ENCODE peak calls at places on chromosomes 6 and 20, in seven cellular contexts. One of them, this sample, is unnamed.

GRCh38 chr20:24915892-24916291 is 33.2 kb upstream of the CST7 start:
- DNase-seq in LHCN-M2: no peak
- DNase-seq in stimulated activated CD4-positive, alpha-beta T cell treated with anti-CD3 and anti-CD28 coated beads, Interleukin-15, amount 100 ng/mL, for 1 hour: no peak
- DNase-seq in aorta: no peak
- DNase-seq in hepatocyte: no peak
- DNase-seq in T-helper 2 cell: no peak
- DNase-seq in heart left ventricle: no peak
- DNase-seq in this sample: no peak

GRCh38 chr20:52552181-52552872 is 360.7 kb upstream of the ZFP64 start:
- DNase-seq in aorta: no peak
- DNase-seq in stimulated activated CD4-positive, alpha-beta T cell treated with anti-CD3 and anti-CD28 coated beads, Interleukin-15, amount 100 ng/mL, for 1 hour: no peak
- DNase-seq in heart left ventricle: no peak
- DNase-seq in T-helper 2 cell: no peak
- DNase-seq in LHCN-M2: peak
- DNase-seq in hepatocyte: no peak
- DNase-seq in this sample: no peak

GRCh38 chr6:2791124-2792050 is 26.2 kb downstream of the WRNIP1 start:
- DNase-seq in LHCN-M2: peak
- DNase-seq in hepatocyte: peak
- DNase-seq in heart left ventricle: peak
- DNase-seq in aorta: peak
- DNase-seq in stimulated activated CD4-positive, alpha-beta T cell treated with anti-CD3 and anti-CD28 coated beads, Interleukin-15, amount 100 ng/mL, for 1 hour: no peak
- DNase-seq in T-helper 2 cell: no peak
- DNase-seq in this sample: peak

GRCh38 chr6:98980814-98981213 is 33.1 kb upstream of the FBXL4 start:
- DNase-seq in LHCN-M2: no peak
- DNase-seq in hepatocyte: no peak
- DNase-seq in heart left ventricle: no peak
- DNase-seq in aorta: no peak
- DNase-seq in T-helper 2 cell: no peak
- DNase-seq in stimulated activated CD4-positive, alpha-beta T cell treated with anti-CD3 and anti-CD28 coated beads, Interleukin-15, amount 100 ng/mL, for 1 hour: no peak
- DNase-seq in this sample: no peak

GRCh38 chr20:10713161-10713560 is 39.4 kb upstream of the JAG1 start:
- DNase-seq in stimulated activated CD4-positive, alpha-beta T cell treated with anti-CD3 and anti-CD28 coated beads, Interleukin-15, amount 100 ng/mL, for 1 hour: no peak
- DNase-seq in LHCN-M2: no peak
- DNase-seq in aorta: no peak
- DNase-seq in heart left ventricle: no peak
- DNase-seq in T-helper 2 cell: no peak
- DNase-seq in hepatocyte: no peak
- DNase-seq in this sample: no peak

GRCh38 chr6:17928514-17929430 is 58.7 kb downstream of the KIF13A start:
- DNase-seq in LHCN-M2: peak
- DNase-seq in heart left ventricle: no peak
- DNase-seq in hepatocyte: no peak
- DNase-seq in T-helper 2 cell: no peak
- DNase-seq in stimulated activated CD4-positive, alpha-beta T cell treated with anti-CD3 and anti-CD28 coated beads, Interleukin-15, amount 100 ng/mL, for 1 hour: no peak
- DNase-seq in aorta: no peak
- DNase-seq in this sample: no peak

GRCh38 chr20:44736170-44737021 is 9.3 kb upstream of the KCNK15 start:
- DNase-seq in heart left ventricle: peak
- DNase-seq in hepatocyte: peak
- DNase-seq in T-helper 2 cell: no peak
- DNase-seq in stimulated activated CD4-positive, alpha-beta T cell treated with anti-CD3 and anti-CD28 coated beads, Interleukin-15, amount 100 ng/mL, for 1 hour: no peak
- DNase-seq in aorta: no peak
- DNase-seq in LHCN-M2: peak
- DNase-seq in this sample: no peak

GRCh38 chr6:168061269-168062210 is 17.5 kb downstream of the FRMD1 start:
- DNase-seq in heart left ventricle: no peak
- DNase-seq in hepatocyte: no peak
- DNase-seq in LHCN-M2: no peak
- DNase-seq in T-helper 2 cell: no peak
- DNase-seq in stimulated activated CD4-positive, alpha-beta T cell treated with anti-CD3 and anti-CD28 coated beads, Interleukin-15, amount 100 ng/mL, for 1 hour: no peak
- DNase-seq in aorta: no peak
- DNase-seq in this sample: no peak

GRCh38 chr6:128807577-128807976 is 75.4 kb upstream of the LAMA2 start:
- DNase-seq in LHCN-M2: peak
- DNase-seq in aorta: no peak
- DNase-seq in T-helper 2 cell: no peak
- DNase-seq in hepatocyte: peak
- DNase-seq in heart left ventricle: no peak
- DNase-seq in stimulated activated CD4-positive, alpha-beta T cell treated with anti-CD3 and anti-CD28 coated beads, Interleukin-15, amount 100 ng/mL, for 1 hour: no peak
- DNase-seq in this sample: no peak

GRCh38 chr6:90403489-90404381 is 107.1 kb upstream of the BACH2 start:
- DNase-seq in T-helper 2 cell: no peak
- DNase-seq in stimulated activated CD4-positive, alpha-beta T cell treated with anti-CD3 and anti-CD28 coated beads, Interleukin-15, amount 100 ng/mL, for 1 hour: no peak
- DNase-seq in hepatocyte: peak
- DNase-seq in aorta: no peak
- DNase-seq in LHCN-M2: peak
- DNase-seq in heart left ventricle: peak
- DNase-seq in this sample: no peak

GRCh38 chr6:111862314-111862713 is 10.9 kb downstream of the FYN start:
- DNase-seq in LHCN-M2: no peak
- DNase-seq in hepatocyte: no peak
- DNase-seq in aorta: no peak
- DNase-seq in T-helper 2 cell: no peak
- DNase-seq in stimulated activated CD4-positive, alpha-beta T cell treated with anti-CD3 and anti-CD28 coated beads, Interleukin-15, amount 100 ng/mL, for 1 hour: no peak
- DNase-seq in heart left ventricle: no peak
- DNase-seq in this sample: no peak

GRCh38 chr20:26243731-26244130 is 547.1 kb upstream of the ZNF337 start:
- DNase-seq in stimulated activated CD4-positive, alpha-beta T cell treated with anti-CD3 and anti-CD28 coated beads, Interleukin-15, amount 100 ng/mL, for 1 hour: no peak
- DNase-seq in hepatocyte: no peak
- DNase-seq in LHCN-M2: no peak
- DNase-seq in aorta: no peak
- DNase-seq in heart left ventricle: no peak
- DNase-seq in T-helper 2 cell: no peak
- DNase-seq in this sample: no peak

GRCh38 chr20:44083220-44083933 is 103.6 kb downstream of the JPH2 start:
- DNase-seq in aorta: no peak
- DNase-seq in LHCN-M2: peak
- DNase-seq in T-helper 2 cell: no peak
- DNase-seq in hepatocyte: peak
- DNase-seq in heart left ventricle: peak
- DNase-seq in stimulated activated CD4-positive, alpha-beta T cell treated with anti-CD3 and anti-CD28 coated beads, Interleukin-15, amount 100 ng/mL, for 1 hour: no peak
- DNase-seq in this sample: peak

GRCh38 chr6:45921703-45922270 is 93.9 kb downstream of the CLIC5 start:
- DNase-seq in LHCN-M2: no peak
- DNase-seq in heart left ventricle: peak
- DNase-seq in T-helper 2 cell: no peak
- DNase-seq in stimulated activated CD4-positive, alpha-beta T cell treated with anti-CD3 and anti-CD28 coated beads, Interleukin-15, amount 100 ng/mL, for 1 hour: no peak
- DNase-seq in hepatocyte: no peak
- DNase-seq in aorta: no peak
- DNase-seq in this sample: no peak

GRCh38 chr20:7195704-7196103 is 428.2 kb downstream of the BMP2 start:
- DNase-seq in LHCN-M2: no peak
- DNase-seq in heart left ventricle: peak
- DNase-seq in hepatocyte: no peak
- DNase-seq in T-helper 2 cell: no peak
- DNase-seq in stimulated activated CD4-positive, alpha-beta T cell treated with anti-CD3 and anti-CD28 coated beads, Interleukin-15, amount 100 ng/mL, for 1 hour: no peak
- DNase-seq in aorta: no peak
- DNase-seq in this sample: no peak

GRCh38 chr20:59733326-59733725 is 129.0 kb downstream of the PHACTR3 start:
- DNase-seq in stimulated activated CD4-positive, alpha-beta T cell treated with anti-CD3 and anti-CD28 coated beads, Interleukin-15, amount 100 ng/mL, for 1 hour: no peak
- DNase-seq in heart left ventricle: no peak
- DNase-seq in T-helper 2 cell: no peak
- DNase-seq in LHCN-M2: no peak
- DNase-seq in hepatocyte: no peak
- DNase-seq in aorta: no peak
- DNase-seq in this sample: no peak

GRCh38 chr6:108622601-108623335 is 62.1 kb downstream of the FOXO3 start:
- DNase-seq in heart left ventricle: peak
- DNase-seq in aorta: peak
- DNase-seq in T-helper 2 cell: no peak
- DNase-seq in stimulated activated CD4-positive, alpha-beta T cell treated with anti-CD3 and anti-CD28 coated beads, Interleukin-15, amount 100 ng/mL, for 1 hour: no peak
- DNase-seq in hepatocyte: peak
- DNase-seq in LHCN-M2: peak
- DNase-seq in this sample: peak

GRCh38 chr6:126786262-126786661 is 332.2 kb upstream of the RSPO3 start:
- DNase-seq in stimulated activated CD4-positive, alpha-beta T cell treated with anti-CD3 and anti-CD28 coated beads, Interleukin-15, amount 100 ng/mL, for 1 hour: no peak
- DNase-seq in hepatocyte: no peak
- DNase-seq in heart left ventricle: no peak
- DNase-seq in T-helper 2 cell: no peak
- DNase-seq in aorta: no peak
- DNase-seq in LHCN-M2: no peak
- DNase-seq in this sample: no peak

GRCh38 chr20:57124800-57125399 is 141.5 kb downstream of the BMP7 start:
- DNase-seq in aorta: no peak
- DNase-seq in heart left ventricle: no peak
- DNase-seq in T-helper 2 cell: no peak
- DNase-seq in stimulated activated CD4-positive, alpha-beta T cell treated with anti-CD3 and anti-CD28 coated beads, Interleukin-15, amount 100 ng/mL, for 1 hour: no peak
- DNase-seq in LHCN-M2: no peak
- DNase-seq in hepatocyte: peak
- DNase-seq in this sample: no peak

GRCh38 chr6:160015778-160016684 is 47.1 kb downstream of the IGF2R start:
- DNase-seq in stimulated activated CD4-positive, alpha-beta T cell treated with anti-CD3 and anti-CD28 coated beads, Interleukin-15, amount 100 ng/mL, for 1 hour: no peak
- DNase-seq in T-helper 2 cell: no peak
- DNase-seq in aorta: no peak
- DNase-seq in hepatocyte: no peak
- DNase-seq in LHCN-M2: no peak
- DNase-seq in heart left ventricle: no peak
- DNase-seq in this sample: no peak

GRCh38 chr20:61832181-61832580 is 233.5 kb downstream of the TAF4 start:
- DNase-seq in aorta: no peak
- DNase-seq in hepatocyte: no peak
- DNase-seq in stimulated activated CD4-positive, alpha-beta T cell treated with anti-CD3 and anti-CD28 coated beads, Interleukin-15, amount 100 ng/mL, for 1 hour: no peak
- DNase-seq in LHCN-M2: no peak
- DNase-seq in heart left ventricle: no peak
- DNase-seq in T-helper 2 cell: no peak
- DNase-seq in this sample: no peak

GRCh38 chr6:26340066-26340465 is 24.9 kb upstream of the BTN3A2 start:
- DNase-seq in T-helper 2 cell: no peak
- DNase-seq in hepatocyte: no peak
- DNase-seq in stimulated activated CD4-positive, alpha-beta T cell treated with anti-CD3 and anti-CD28 coated beads, Interleukin-15, amount 100 ng/mL, for 1 hour: no peak
- DNase-seq in LHCN-M2: no peak
- DNase-seq in aorta: no peak
- DNase-seq in heart left ventricle: no peak
- DNase-seq in this sample: no peak

GRCh38 chr20:47825011-47825762 is 39.9 kb upstream of the SULF2 start:
- DNase-seq in stimulated activated CD4-positive, alpha-beta T cell treated with anti-CD3 and anti-CD28 coated beads, Interleukin-15, amount 100 ng/mL, for 1 hour: no peak
- DNase-seq in hepatocyte: no peak
- DNase-seq in aorta: no peak
- DNase-seq in T-helper 2 cell: no peak
- DNase-seq in LHCN-M2: no peak
- DNase-seq in heart left ventricle: no peak
- DNase-seq in this sample: no peak

GRCh38 chr6:71333050-71333449 is 44.4 kb downstream of the OGFRL1 start:
- DNase-seq in T-helper 2 cell: no peak
- DNase-seq in hepatocyte: no peak
- DNase-seq in heart left ventricle: no peak
- DNase-seq in LHCN-M2: no peak
- DNase-seq in aorta: no peak
- DNase-seq in stimulated activated CD4-positive, alpha-beta T cell treated with anti-CD3 and anti-CD28 coated beads, Interleukin-15, amount 100 ng/mL, for 1 hour: no peak
- DNase-seq in this sample: no peak

GRCh38 chr6:71879016-71879415 is 7.3 kb upstream of the RIMS1 start:
- DNase-seq in aorta: no peak
- DNase-seq in hepatocyte: no peak
- DNase-seq in stimulated activated CD4-positive, alpha-beta T cell treated with anti-CD3 and anti-CD28 coated beads, Interleukin-15, amount 100 ng/mL, for 1 hour: no peak
- DNase-seq in T-helper 2 cell: no peak
- DNase-seq in heart left ventricle: no peak
- DNase-seq in LHCN-M2: peak
- DNase-seq in this sample: no peak

GRCh38 chr6:10521104-10521808 is at the start of gene GCNT2:
- DNase-seq in hepatocyte: peak
- DNase-seq in stimulated activated CD4-positive, alpha-beta T cell treated with anti-CD3 and anti-CD28 coated beads, Interleukin-15, amount 100 ng/mL, for 1 hour: no peak
- DNase-seq in aorta: no peak
- DNase-seq in LHCN-M2: peak
- DNase-seq in T-helper 2 cell: no peak
- DNase-seq in heart left ventricle: no peak
- DNase-seq in this sample: peak

GRCh38 chr6:122730334-122730733 is 49.2 kb upstream of the FABP7 start:
- DNase-seq in T-helper 2 cell: no peak
- DNase-seq in heart left ventricle: no peak
- DNase-seq in stimulated activated CD4-positive, alpha-beta T cell treated with anti-CD3 and anti-CD28 coated beads, Interleukin-15, amount 100 ng/mL, for 1 hour: no peak
- DNase-seq in LHCN-M2: no peak
- DNase-seq in hepatocyte: no peak
- DNase-seq in aorta: no peak
- DNase-seq in this sample: no peak

GRCh38 chr20:37355252-37356180 is 9.6 kb downstream of the SRC start:
- DNase-seq in T-helper 2 cell: no peak
- DNase-seq in LHCN-M2: no peak
- DNase-seq in stimulated activated CD4-positive, alpha-beta T cell treated with anti-CD3 and anti-CD28 coated beads, Interleukin-15, amount 100 ng/mL, for 1 hour: no peak
- DNase-seq in hepatocyte: no peak
- DNase-seq in heart left ventricle: no peak
- DNase-seq in aorta: no peak
- DNase-seq in this sample: no peak

GRCh38 chr20:50743087-50743486 is 11.7 kb downstream of the PARD6B start:
- DNase-seq in stimulated activated CD4-positive, alpha-beta T cell treated with anti-CD3 and anti-CD28 coated beads, Interleukin-15, amount 100 ng/mL, for 1 hour: no peak
- DNase-seq in T-helper 2 cell: no peak
- DNase-seq in heart left ventricle: no peak
- DNase-seq in aorta: no peak
- DNase-seq in LHCN-M2: no peak
- DNase-seq in hepatocyte: no peak
- DNase-seq in this sample: no peak